ENCODE peak calls at places on chromosomes 3 and 15, in four cellular contexts. H is hippocampal formation, X is neural progenitor cell, Q is HT1080. W is an unnamed sample.

GRCh38 chr3:14915636-14916222 is 31.7 kb upstream of the NR2C2 start:
- DNase-seq in H (no peak), X (no peak), Q (no peak), W (peak)

GRCh38 chr3:52896613-52897012 is 735 bp downstream of the STIMATE start:
- DNase-seq in H (no peak), X (peak), Q (no peak), W (no peak)

GRCh38 chr3:129184396-129184656 is 630 bp upstream of the CNBP start:
- DNase-seq in H (no peak), X (no peak), Q (no peak), W (no peak)

GRCh38 chr3:130539005-130539404 is 22.0 kb downstream of the COL6A6 start:
- DNase-seq in H (no peak), X (peak), Q (peak), W (peak)

GRCh38 chr3:16570113-16570512 is 35.1 kb downstream of the DAZL start:
- DNase-seq in H (no peak), X (no peak), Q (no peak), W (no peak)

GRCh38 chr3:171116802-171117395 is 90.4 kb upstream of the SLC2A2 start:
- DNase-seq in H (no peak), X (no peak), Q (no peak), W (no peak)

GRCh38 chr3:48077835-48078234 is 61.6 kb upstream of the MAP4 start:
- DNase-seq in H (no peak), X (no peak), Q (peak), W (peak)

GRCh38 chr15:83099290-83099689 is 8.2 kb upstream of the TM6SF1 start:
- DNase-seq in H (no peak), X (no peak), Q (no peak), W (no peak)

GRCh38 chr3:80408322-80408721 is 640.5 kb upstream of the ROBO1 start:
- DNase-seq in H (no peak), X (no peak), Q (no peak), W (no peak)

GRCh38 chr3:71645140-71645539 is 61.6 kb upstream of the FOXP1 start:
- DNase-seq in H (no peak), X (no peak), Q (no peak), W (no peak)

W was measured in bronchial epithelial cell.